ENCODE peak calls at places on chromosomes 4 and X, in five cellular contexts. G, P, Q, V and Z are unnamed samples.

GRCh38 chr4:25110653-25111329 is 49.5 kb downstream of the SEPSECS start:
- DNase-seq in G (no peak), P (no peak), Q (no peak), V (no peak), Z (no peak)

GRCh38 chr4:111778543-111778942 is 366.7 kb upstream of the FAM241A start:
- DNase-seq in G (no peak), P (no peak), Q (no peak), V (no peak), Z (peak)

GRCh38 chr4:66275381-66276060 is 605.2 kb upstream of the EPHA5 start:
- DNase-seq in G (no peak), P (no peak), Q (peak), V (no peak), Z (no peak)

GRCh38 chr4:26320159-26320452 is 708 bp upstream of the RBPJ start:
- DNase-seq in G (no peak), P (peak), Q (peak), V (no peak), Z (peak)

GRCh38 chrX:138191998-138192397 is 519.5 kb downstream of the FGF13 start:
- DNase-seq in G (no peak), P (no peak), Q (no peak), V (no peak), Z (peak)

GRCh38 chrX:39204349-39204748 is 403.1 kb downstream of the MID1IP1 start:
- DNase-seq in G (no peak), P (no peak), Q (no peak), V (no peak), Z (no peak)

GRCh38 chr4:139934336-139934735 is 219.6 kb downstream of the MAML3 start:
- DNase-seq in G (no peak), P (no peak), Q (no peak), V (no peak), Z (peak)

GRCh38 chrX:54423161-54423888 is 16.9 kb upstream of the TSR2 start:
- DNase-seq in G (no peak), P (no peak), Q (no peak), V (no peak), Z (no peak)

GRCh38 chrX:97315939-97316338 is 432.2 kb downstream of the RPA4 start:
- DNase-seq in G (no peak), P (no peak), Q (no peak), V (no peak), Z (no peak)

GRCh38 chr4:178966644-178967043 is 1524.4 kb upstream of the AGA start:
- DNase-seq in G (no peak), P (no peak), Q (no peak), V (no peak), Z (no peak)

GRCh38 chrX:48576108-48576507 is 1.8 kb downstream of the RBM3 start:
- DNase-seq in G (no peak), P (no peak), Q (no peak), V (no peak), Z (no peak)

GRCh38 chrX:140572724-140573123 is 67.9 kb upstream of the SOX3 start:
- DNase-seq in G (peak), P (no peak), Q (no peak), V (no peak), Z (peak)

GRCh38 chrX:103704863-103705262 is 5.8 kb upstream of the TMEM31 start:
- DNase-seq in G (no peak), P (no peak), Q (no peak), V (no peak), Z (no peak)

GRCh38 chr4:70734168-70734954 is 12.6 kb downstream of the RUFY3 start:
- DNase-seq in G (no peak), P (peak), Q (peak), V (no peak), Z (peak)

GRCh38 chrX:139077303-139078131 is 366.0 kb upstream of the FGF13 start:
- DNase-seq in G (no peak), P (no peak), Q (peak), V (no peak), Z (peak)

GRCh38 chr4:110156442-110156841 is 42.0 kb downstream of the ELOVL6 start:
- DNase-seq in G (no peak), P (no peak), Q (no peak), V (no peak), Z (no peak)

GRCh38 chrX:71167031-71167781 is 22.6 kb downstream of the NLGN3 start:
- DNase-seq in G (no peak), P (no peak), Q (no peak), V (no peak), Z (no peak)